ENCODE peak calls at places on chromosomes 12 and 14, in four cellular contexts. One of them, this sample, is unnamed.

GRCh38 chr12:49983892-49984291 is 11.1 kb downstream of the AQP6 start:
- DNase-seq in mucosa of descending colon: peak; percentile 27
- DNase-seq in left ventricle myocardium inferior: no peak
- DNase-seq in suprapubic skin: no peak
- DNase-seq in this sample: no peak

GRCh38 chr12:25249951-25250738 is 584 bp downstream of the KRAS start:
- DNase-seq in suprapubic skin: peak; percentile 86
- DNase-seq in mucosa of descending colon: peak; percentile 70
- DNase-seq in left ventricle myocardium inferior: peak; percentile 62
- DNase-seq in this sample: peak; percentile 79

GRCh38 chr12:108508243-108508642 is 6.8 kb upstream of the FICD start:
- DNase-seq in suprapubic skin: no peak
- DNase-seq in left ventricle myocardium inferior: no peak
- DNase-seq in mucosa of descending colon: no peak
- DNase-seq in this sample: no peak

GRCh38 chr12:27025116-27025515 is 2.8 kb downstream of the MED21 start:
- DNase-seq in mucosa of descending colon: no peak
- DNase-seq in left ventricle myocardium inferior: no peak
- DNase-seq in suprapubic skin: no peak
- DNase-seq in this sample: no peak

GRCh38 chr12:86660488-86661171 is 404.4 kb upstream of the MGAT4C start:
- DNase-seq in left ventricle myocardium inferior: no peak
- DNase-seq in suprapubic skin: no peak
- DNase-seq in mucosa of descending colon: no peak
- DNase-seq in this sample: no peak

GRCh38 chr12:9711664-9712063 is 21.2 kb downstream of the CLECL1 start:
- DNase-seq in left ventricle myocardium inferior: no peak
- DNase-seq in suprapubic skin: no peak
- DNase-seq in mucosa of descending colon: no peak
- DNase-seq in this sample: no peak

GRCh38 chr14:42909659-42910058 is 1303.0 kb downstream of the LRFN5 start:
- DNase-seq in suprapubic skin: no peak
- DNase-seq in mucosa of descending colon: no peak
- DNase-seq in left ventricle myocardium inferior: no peak
- DNase-seq in this sample: no peak

GRCh38 chr12:25781223-25781622 is 177.3 kb upstream of the RASSF8 start:
- DNase-seq in left ventricle myocardium inferior: no peak
- DNase-seq in suprapubic skin: no peak
- DNase-seq in mucosa of descending colon: no peak
- DNase-seq in this sample: no peak

GRCh38 chr12:56688846-56689113 is 696 bp upstream of the PTGES3 start:
- DNase-seq in mucosa of descending colon: no peak
- DNase-seq in left ventricle myocardium inferior: no peak
- DNase-seq in suprapubic skin: no peak
- DNase-seq in this sample: peak; percentile 53

GRCh38 chr12:76890407-76891143 is 11.8 kb upstream of the CSRP2 start:
- DNase-seq in left ventricle myocardium inferior: no peak
- DNase-seq in suprapubic skin: no peak
- DNase-seq in mucosa of descending colon: no peak
- DNase-seq in this sample: no peak

DNA sequence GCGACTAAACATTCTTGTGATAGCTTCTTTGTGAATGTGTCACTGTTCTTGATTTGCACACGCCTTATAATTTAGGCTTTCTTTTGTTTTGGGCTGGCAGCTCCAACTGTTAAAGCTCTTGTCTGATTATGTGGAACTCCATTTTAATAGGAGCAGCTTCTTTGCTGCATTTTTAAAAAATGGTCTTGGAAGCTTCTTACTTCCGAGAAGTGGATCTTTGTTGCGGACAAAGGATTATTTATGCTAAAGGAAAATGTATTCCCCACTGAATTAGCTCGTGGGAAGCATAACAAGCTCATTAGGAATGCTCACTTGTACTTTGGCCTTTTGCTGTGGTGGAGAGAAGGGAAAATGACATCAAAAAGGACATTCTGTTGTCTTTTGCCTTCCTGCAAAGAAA is 20.0 kb downstream of the GAS2L3 start:
- DNase-seq in suprapubic skin: no peak
- DNase-seq in left ventricle myocardium inferior: no peak
- DNase-seq in mucosa of descending colon: no peak
- DNase-seq in this sample: no peak
- H3K4me3 ChIP-seq in suprapubic skin: peak overlapping the region; percentile 13
- H3K4me3 ChIP-seq in left ventricle myocardium inferior: peak overlapping the region; percentile 14
- H3K4me3 ChIP-seq in mucosa of descending colon: no peak overlapping the region
- H3K4me3 ChIP-seq in this sample: no peak overlapping the region

GRCh38 chr14:100810435-100810834 is 15.5 kb upstream of the MEG3 start:
- DNase-seq in left ventricle myocardium inferior: no peak
- DNase-seq in mucosa of descending colon: no peak
- DNase-seq in suprapubic skin: no peak
- DNase-seq in this sample: no peak

GRCh38 chr14:100816286-100816949 is 9.5 kb upstream of the MEG3 start:
- DNase-seq in mucosa of descending colon: no peak
- DNase-seq in suprapubic skin: no peak
- DNase-seq in left ventricle myocardium inferior: no peak
- DNase-seq in this sample: no peak

GRCh38 chr14:100810861-100811461 is 15.0 kb upstream of the MEG3 start:
- DNase-seq in mucosa of descending colon: no peak
- DNase-seq in left ventricle myocardium inferior: no peak
- DNase-seq in suprapubic skin: no peak
- DNase-seq in this sample: no peak

GRCh38 chr14:100815478-100816285 is 10.2 kb upstream of the MEG3 start:
- DNase-seq in mucosa of descending colon: no peak
- DNase-seq in left ventricle myocardium inferior: no peak
- DNase-seq in suprapubic skin: no peak
- DNase-seq in this sample: no peak

GRCh38 chr14:100813291-100813690 is 12.6 kb upstream of the MEG3 start:
- DNase-seq in mucosa of descending colon: no peak
- DNase-seq in left ventricle myocardium inferior: no peak
- DNase-seq in suprapubic skin: no peak
- DNase-seq in this sample: no peak
- H3K9me3 ChIP-seq in mucosa of descending colon: peaks cover 29% of the 10 kb centered on the region
- H3K9me3 ChIP-seq in left ventricle myocardium inferior: peaks cover 34% of the 10 kb centered on the region
- H3K9me3 ChIP-seq in suprapubic skin: no peaks in the 10 kb centered on the region
- H3K9me3 ChIP-seq in this sample: peaks cover 19% of the 10 kb centered on the region

DNA sequence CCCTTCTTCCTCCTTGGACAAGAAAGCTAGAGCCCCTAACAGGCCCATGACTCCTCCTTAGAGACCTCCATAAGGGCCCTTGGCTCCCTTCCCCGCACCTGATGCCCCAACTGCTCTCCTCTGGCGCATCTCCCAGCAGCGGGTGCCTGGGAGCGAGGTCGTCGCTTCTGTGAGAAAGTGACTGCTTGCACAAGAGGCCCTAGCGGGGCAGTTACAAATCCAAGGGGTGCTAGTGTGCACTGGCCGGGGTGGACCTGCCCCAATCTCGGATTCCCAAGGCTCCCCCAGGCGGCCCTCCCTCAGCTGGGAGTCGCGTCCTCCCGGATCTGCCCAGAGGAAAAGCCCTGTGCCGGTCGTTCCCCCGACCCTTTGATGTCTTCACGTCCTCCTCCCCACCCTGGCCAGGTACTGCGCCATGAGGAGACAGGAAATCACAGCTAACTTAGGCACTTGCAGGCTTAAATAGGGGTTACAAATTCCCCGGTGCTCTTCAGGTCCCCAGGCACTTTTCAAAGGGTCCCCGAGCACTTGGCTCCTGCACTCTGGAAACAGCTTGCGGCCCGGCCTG is 2.8 kb downstream of the NKX2-8 start:
- DNase-seq in suprapubic skin: no peak
- DNase-seq in mucosa of descending colon: no peak
- DNase-seq in left ventricle myocardium inferior: no peak
- DNase-seq in this sample: no peak
- H3K4me3 ChIP-seq in suprapubic skin: no peak overlapping the region
- H3K4me3 ChIP-seq in mucosa of descending colon: no peak overlapping the region
- H3K4me3 ChIP-seq in left ventricle myocardium inferior: no peak overlapping the region
- H3K4me3 ChIP-seq in this sample: no peak overlapping the region

GRCh38 chr14:72013606-72014129 is 81.4 kb downstream of the RGS6 start:
- DNase-seq in left ventricle myocardium inferior: no peak
- DNase-seq in mucosa of descending colon: no peak
- DNase-seq in suprapubic skin: no peak
- DNase-seq in this sample: no peak
- H3K9me3 ChIP-seq in left ventricle myocardium inferior: no peaks in the 10 kb centered on the region
- H3K9me3 ChIP-seq in mucosa of descending colon: no peaks in the 10 kb centered on the region
- H3K9me3 ChIP-seq in suprapubic skin: no peaks in the 10 kb centered on the region
- H3K9me3 ChIP-seq in this sample: no peaks in the 10 kb centered on the region